ENCODE peak calls at places on chromosomes 6 and 20, in seven cellular contexts. M, U, C, E, N, K and O are unnamed samples.

GRCh38 chr6:101597711-101598110 is 204.2 kb downstream of the GRIK2 start:
- DNase-seq in M (no peak), U (peak), C (peak), E (peak), N (no peak), K (no peak), O (no peak)

GRCh38 chr20:63177134-63177784 is 38.7 kb downstream of the YTHDF1 start:
- DNase-seq in M (no peak), U (no peak), C (peak), E (no peak), N (no peak), K (no peak), O (no peak)

GRCh38 chr6:17419189-17419575 is 25.8 kb downstream of the CAP2 start:
- DNase-seq in M (no peak), U (peak), C (no peak), E (peak), N (no peak), K (no peak), O (no peak)

GRCh38 chr6:12637960-12638641 is 78.5 kb upstream of the PHACTR1 start:
- DNase-seq in M (no peak), U (peak), C (peak), E (peak), N (no peak), K (peak), O (no peak)

GRCh38 chr6:137570307-137570832 is 76.2 kb upstream of the OLIG3 start:
- DNase-seq in M (no peak), U (no peak), C (no peak), E (no peak), N (no peak), K (no peak), O (no peak)

GRCh38 chr20:48129319-48129973 is 344.2 kb upstream of the SULF2 start:
- DNase-seq in M (no peak), U (peak), C (peak), E (peak), N (no peak), K (no peak), O (no peak)

GRCh38 chr6:19416811-19417210 is 420.4 kb upstream of the ID4 start:
- DNase-seq in M (no peak), U (no peak), C (no peak), E (no peak), N (no peak), K (no peak), O (no peak)

GRCh38 chr6:246349-246748 is 45.9 kb upstream of the DUSP22 start:
- DNase-seq in M (no peak), U (no peak), C (no peak), E (no peak), N (no peak), K (no peak), O (no peak)

GRCh38 chr6:114783083-114783482 is 440.3 kb upstream of the HS3ST5 start:
- DNase-seq in M (no peak), U (no peak), C (peak), E (no peak), N (no peak), K (no peak), O (no peak)

GRCh38 chr6:84052204-84052882 is 18.8 kb downstream of the MRAP2 start:
- DNase-seq in M (peak), U (peak), C (peak), E (peak), N (peak), K (no peak), O (no peak)

GRCh38 chr20:19995220-19995863 is 21.8 kb upstream of the NAA20 start:
- DNase-seq in M (no peak), U (peak), C (peak), E (peak), N (no peak), K (no peak), O (no peak)

GRCh38 chr6:26482338-26482737 is 17.8 kb upstream of the BTN1A1 start:
- DNase-seq in M (no peak), U (no peak), C (no peak), E (no peak), N (no peak), K (no peak), O (no peak)

GRCh38 chr20:47768016-47768953 is 17.0 kb downstream of the SULF2 start:
- DNase-seq in M (no peak), U (no peak), C (no peak), E (no peak), N (no peak), K (no peak), O (no peak)

GRCh38 chr6:42153921-42154320 is 11.5 kb upstream of the C6orf132 start:
- DNase-seq in M (no peak), U (no peak), C (no peak), E (no peak), N (no peak), K (no peak), O (no peak)

GRCh38 chr20:46128310-46129151 is 10.4 kb downstream of the CD40 start:
- DNase-seq in M (no peak), U (no peak), C (peak), E (no peak), N (no peak), K (no peak), O (no peak)

GRCh38 chr6:7148100-7148822 is 40.5 kb downstream of the RREB1 start:
- DNase-seq in M (peak), U (peak), C (no peak), E (no peak), N (no peak), K (peak), O (no peak)

GRCh38 chr6:45880139-45880538 is 135.5 kb downstream of the CLIC5 start:
- DNase-seq in M (no peak), U (peak), C (no peak), E (peak), N (no peak), K (peak), O (no peak)

GRCh38 chr6:127690092-127690491 is 113.1 kb downstream of the C6orf58 start:
- DNase-seq in M (no peak), U (peak), C (peak), E (peak), N (no peak), K (no peak), O (no peak)

GRCh38 chr20:42779216-42779615 is 410.5 kb downstream of the PTPRT start:
- DNase-seq in M (no peak), U (no peak), C (no peak), E (no peak), N (no peak), K (no peak), O (no peak)

GRCh38 chr6:9404351-9405146 is 969.2 kb upstream of the SLC35B3 start:
- DNase-seq in M (no peak), U (peak), C (no peak), E (no peak), N (no peak), K (peak), O (no peak)

GRCh38 chr6:46035242-46035641 is 19.6 kb upstream of the CLIC5 start:
- DNase-seq in M (no peak), U (no peak), C (no peak), E (no peak), N (no peak), K (no peak), O (peak)

GRCh38 chr6:106077881-106078280 is 8.3 kb upstream of the PRDM1 start:
- DNase-seq in M (no peak), U (no peak), C (no peak), E (peak), N (no peak), K (no peak), O (no peak)

GRCh38 chr6:125020385-125020784 is 58.1 kb downstream of the RNF217 start:
- DNase-seq in M (no peak), U (peak), C (peak), E (peak), N (no peak), K (peak), O (no peak)

GRCh38 chr6:44649365-44650025 is 262.0 kb downstream of the CDC5L start:
- DNase-seq in M (no peak), U (peak), C (no peak), E (peak), N (no peak), K (no peak), O (no peak)

GRCh38 chr6:137200288-137200687 is 18.9 kb downstream of the IFNGR1 start:
- DNase-seq in M (no peak), U (no peak), C (no peak), E (no peak), N (no peak), K (no peak), O (no peak)

GRCh38 chr6:33204415-33205171 is at the start of gene HSD17B8:
- DNase-seq in M (peak), U (peak), C (peak), E (peak), N (peak), K (peak), O (peak)

GRCh38 chr6:33205172-33206026 is 944 bp downstream of the HSD17B8 start:
- DNase-seq in M (no peak), U (peak), C (peak), E (no peak), N (no peak), K (peak), O (no peak)

GRCh38 chr6:33203443-33204164 is 851 bp upstream of the HSD17B8 start:
- DNase-seq in M (no peak), U (no peak), C (no peak), E (no peak), N (no peak), K (no peak), O (no peak)

GRCh38 chr6:33202799-33203198 is 1.7 kb upstream of the HSD17B8 start:
- DNase-seq in M (no peak), U (no peak), C (no peak), E (no peak), N (no peak), K (no peak), O (no peak)

GRCh38 chr6:33204165-33204414 is 365 bp upstream of the HSD17B8 start:
- DNase-seq in M (no peak), U (no peak), C (no peak), E (no peak), N (no peak), K (no peak), O (no peak)
- H3K4me3 ChIP-seq in M (peak), U (no peak), C (peak), E (no peak), N (peak), K (peak), O (peak)

DNA sequence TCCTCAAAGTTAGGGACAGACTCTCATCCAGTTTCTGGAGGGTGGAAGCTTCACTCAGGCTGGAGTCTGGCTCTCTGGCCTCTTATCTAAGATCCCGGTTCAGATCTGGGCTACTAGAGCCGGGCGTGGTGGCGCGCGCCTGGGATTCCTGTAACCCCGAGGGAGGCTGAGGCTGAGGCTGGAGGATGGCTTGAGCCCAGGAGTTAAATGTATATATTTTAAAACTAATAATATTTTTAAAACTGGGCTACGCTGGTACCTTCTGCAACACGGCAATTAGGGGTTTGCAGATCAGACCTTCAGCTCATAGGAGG is 710 bp upstream of the ZNF343 start:
- DNase-seq in M (no peak), U (no peak), C (peak), E (no peak), N (no peak), K (no peak), O (no peak)
- TF ChIP-seq CTCF in M (no peak), U (no peak), C (no peak), E (no peak), N (no peak), K (no peak), O (no peak)

DNA sequence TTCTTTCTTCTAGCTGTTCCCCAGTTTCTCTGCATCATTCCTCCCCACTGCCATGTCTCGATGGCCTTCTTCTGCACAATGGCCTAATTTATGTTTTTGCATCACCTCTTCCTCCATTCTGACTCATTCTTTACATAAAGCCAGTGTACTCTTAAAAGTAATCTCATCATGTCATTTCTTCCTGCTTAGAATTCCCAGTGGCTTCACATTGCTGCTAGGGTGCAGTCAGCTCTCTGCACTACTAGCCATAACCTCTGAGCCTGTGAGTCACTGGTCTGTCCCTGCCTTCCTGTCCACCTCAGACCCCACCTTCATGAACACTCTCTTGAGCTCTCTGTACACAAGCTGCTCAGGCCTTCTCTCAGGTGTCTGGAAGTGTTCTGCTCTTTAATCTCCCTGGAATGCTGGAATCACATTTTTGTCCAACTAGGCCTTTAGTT is 24.1 kb upstream of the TRIM27 start:
- DNase-seq in M (no peak), U (no peak), C (no peak), E (peak), N (no peak), K (peak), O (no peak)
- H3K4me3 ChIP-seq in M (no peak), U (no peak), C (no peak), E (no peak), N (no peak), K (peak), O (no peak)

GRCh38 chr6:160861824-160862223 is 129.7 kb upstream of the MAP3K4 start:
- DNase-seq in M (no peak), U (no peak), C (peak), E (no peak), N (no peak), K (no peak), O (no peak)
- TF ChIP-seq CTCF in M (no peak), U (no peak), C (peak), E (no peak), N (no peak), K (no peak), O (no peak)

DNA sequence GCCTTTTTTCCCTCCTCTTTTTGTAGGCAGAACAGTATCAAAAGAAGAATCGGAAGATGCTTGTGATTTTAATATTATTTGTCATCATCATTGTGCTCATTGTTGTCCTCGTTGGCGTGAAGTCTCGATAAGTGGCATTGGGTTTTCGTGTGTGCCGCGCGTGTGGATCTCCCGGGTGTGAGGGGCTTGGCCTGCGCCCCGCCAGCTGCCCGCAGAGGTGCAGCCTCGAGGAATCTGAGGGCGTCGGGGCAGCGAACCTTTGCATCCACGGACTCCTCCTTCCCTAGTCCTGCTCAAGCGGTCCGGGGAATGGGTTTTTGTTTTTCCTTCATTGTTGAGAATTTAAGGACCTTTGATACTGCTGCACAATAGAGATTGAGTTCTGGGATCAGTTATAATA is 16.4 kb upstream of the NPEPL1 start:
- DNase-seq in M (no peak), U (no peak), C (no peak), E (no peak), N (no peak), K (no peak), O (no peak)
- H3K4me3 ChIP-seq in M (no peak), U (no peak), C (no peak), E (no peak), N (no peak), K (no peak), O (no peak)